ENCODE peak calls at places on chromosomes 5 and 9, in ten cellular contexts. One of them, this sample, is unnamed.

GRCh38 chr5:179605026-179605833 is 18.2 kb downstream of the HNRNPH1 start:
- DNase-seq in left ventricle myocardium inferior: no peak
- DNase-seq in tibial nerve: no peak
- DNase-seq in GM23338: no peak
- DNase-seq in activated T-cell treated with anti-CD3 and anti-CD28 coated beads, Interleukin-2, amount 50 U/mL, for 1 hour: no peak
- DNase-seq in upper lobe of right lung: peak
- DNase-seq in small intestine: no peak
- DNase-seq in RPMI7951: no peak
- DNase-seq in T-helper 9 cell: no peak
- DNase-seq in stimulated activated CD4-positive, alpha-beta T cell treated with anti-CD3 and anti-CD28 coated beads, Interleukin-15, amount 100 ng/mL, for 1 hour: no peak
- DNase-seq in this sample: no peak

GRCh38 chr9:81776834-81777233 is 87.5 kb upstream of the TLE1 start:
- DNase-seq in left ventricle myocardium inferior: no peak
- DNase-seq in tibial nerve: no peak
- DNase-seq in GM23338: no peak
- DNase-seq in activated T-cell treated with anti-CD3 and anti-CD28 coated beads, Interleukin-2, amount 50 U/mL, for 1 hour: no peak
- DNase-seq in upper lobe of right lung: no peak
- DNase-seq in small intestine: no peak
- DNase-seq in RPMI7951: no peak
- DNase-seq in T-helper 9 cell: no peak
- DNase-seq in stimulated activated CD4-positive, alpha-beta T cell treated with anti-CD3 and anti-CD28 coated beads, Interleukin-15, amount 100 ng/mL, for 1 hour: no peak
- DNase-seq in this sample: no peak

GRCh38 chr9:3578786-3579185 is 53.0 kb upstream of the RFX3 start:
- DNase-seq in left ventricle myocardium inferior: no peak
- DNase-seq in tibial nerve: no peak
- DNase-seq in GM23338: no peak
- DNase-seq in activated T-cell treated with anti-CD3 and anti-CD28 coated beads, Interleukin-2, amount 50 U/mL, for 1 hour: no peak
- DNase-seq in upper lobe of right lung: no peak
- DNase-seq in small intestine: no peak
- DNase-seq in RPMI7951: peak
- DNase-seq in T-helper 9 cell: no peak
- DNase-seq in stimulated activated CD4-positive, alpha-beta T cell treated with anti-CD3 and anti-CD28 coated beads, Interleukin-15, amount 100 ng/mL, for 1 hour: no peak
- DNase-seq in this sample: no peak

GRCh38 chr9:79256691-79257213 is 315.0 kb upstream of the TLE4 start:
- DNase-seq in left ventricle myocardium inferior: no peak
- DNase-seq in tibial nerve: no peak
- DNase-seq in GM23338: peak
- DNase-seq in activated T-cell treated with anti-CD3 and anti-CD28 coated beads, Interleukin-2, amount 50 U/mL, for 1 hour: no peak
- DNase-seq in upper lobe of right lung: no peak
- DNase-seq in small intestine: no peak
- DNase-seq in RPMI7951: peak
- DNase-seq in T-helper 9 cell: no peak
- DNase-seq in stimulated activated CD4-positive, alpha-beta T cell treated with anti-CD3 and anti-CD28 coated beads, Interleukin-15, amount 100 ng/mL, for 1 hour: no peak
- DNase-seq in this sample: no peak

GRCh38 chr5:80711938-80712337 is 57.2 kb upstream of the DHFR start:
- DNase-seq in left ventricle myocardium inferior: no peak
- DNase-seq in tibial nerve: no peak
- DNase-seq in GM23338: peak
- DNase-seq in activated T-cell treated with anti-CD3 and anti-CD28 coated beads, Interleukin-2, amount 50 U/mL, for 1 hour: no peak
- DNase-seq in upper lobe of right lung: no peak
- DNase-seq in small intestine: peak
- DNase-seq in RPMI7951: peak
- DNase-seq in T-helper 9 cell: no peak
- DNase-seq in stimulated activated CD4-positive, alpha-beta T cell treated with anti-CD3 and anti-CD28 coated beads, Interleukin-15, amount 100 ng/mL, for 1 hour: no peak
- DNase-seq in this sample: no peak

GRCh38 chr9:28073278-28073677 is 500.0 kb upstream of the C9orf72 start:
- DNase-seq in left ventricle myocardium inferior: no peak
- DNase-seq in tibial nerve: peak
- DNase-seq in GM23338: peak
- DNase-seq in activated T-cell treated with anti-CD3 and anti-CD28 coated beads, Interleukin-2, amount 50 U/mL, for 1 hour: no peak
- DNase-seq in upper lobe of right lung: no peak
- DNase-seq in small intestine: peak
- DNase-seq in RPMI7951: no peak
- DNase-seq in T-helper 9 cell: no peak
- DNase-seq in stimulated activated CD4-positive, alpha-beta T cell treated with anti-CD3 and anti-CD28 coated beads, Interleukin-15, amount 100 ng/mL, for 1 hour: no peak
- DNase-seq in this sample: no peak

GRCh38 chr9:29212590-29213373 is 1639.5 kb upstream of the C9orf72 start:
- DNase-seq in left ventricle myocardium inferior: no peak
- DNase-seq in tibial nerve: no peak
- DNase-seq in GM23338: peak
- DNase-seq in activated T-cell treated with anti-CD3 and anti-CD28 coated beads, Interleukin-2, amount 50 U/mL, for 1 hour: no peak
- DNase-seq in upper lobe of right lung: peak
- DNase-seq in small intestine: no peak
- DNase-seq in RPMI7951: no peak
- DNase-seq in T-helper 9 cell: no peak
- DNase-seq in stimulated activated CD4-positive, alpha-beta T cell treated with anti-CD3 and anti-CD28 coated beads, Interleukin-15, amount 100 ng/mL, for 1 hour: no peak
- DNase-seq in this sample: peak

GRCh38 chr5:143400541-143401252 is 2.8 kb downstream of the NR3C1 start:
- DNase-seq in left ventricle myocardium inferior: no peak
- DNase-seq in tibial nerve: peak
- DNase-seq in GM23338: no peak
- DNase-seq in activated T-cell treated with anti-CD3 and anti-CD28 coated beads, Interleukin-2, amount 50 U/mL, for 1 hour: no peak
- DNase-seq in upper lobe of right lung: no peak
- DNase-seq in small intestine: no peak
- DNase-seq in RPMI7951: peak
- DNase-seq in T-helper 9 cell: no peak
- DNase-seq in stimulated activated CD4-positive, alpha-beta T cell treated with anti-CD3 and anti-CD28 coated beads, Interleukin-15, amount 100 ng/mL, for 1 hour: no peak
- DNase-seq in this sample: no peak

GRCh38 chr9:33517373-33517772 is 6.7 kb upstream of the ANKRD18B start:
- DNase-seq in left ventricle myocardium inferior: no peak
- DNase-seq in tibial nerve: no peak
- DNase-seq in GM23338: peak
- DNase-seq in activated T-cell treated with anti-CD3 and anti-CD28 coated beads, Interleukin-2, amount 50 U/mL, for 1 hour: no peak
- DNase-seq in upper lobe of right lung: no peak
- DNase-seq in small intestine: peak
- DNase-seq in RPMI7951: peak
- DNase-seq in T-helper 9 cell: no peak
- DNase-seq in stimulated activated CD4-positive, alpha-beta T cell treated with anti-CD3 and anti-CD28 coated beads, Interleukin-15, amount 100 ng/mL, for 1 hour: no peak
- DNase-seq in this sample: no peak

GRCh38 chr9:8652282-8652681 is 852.7 kb upstream of the DMAC1 start:
- DNase-seq in left ventricle myocardium inferior: no peak
- DNase-seq in tibial nerve: no peak
- DNase-seq in GM23338: no peak
- DNase-seq in activated T-cell treated with anti-CD3 and anti-CD28 coated beads, Interleukin-2, amount 50 U/mL, for 1 hour: no peak
- DNase-seq in upper lobe of right lung: no peak
- DNase-seq in small intestine: no peak
- DNase-seq in RPMI7951: no peak
- DNase-seq in T-helper 9 cell: no peak
- DNase-seq in stimulated activated CD4-positive, alpha-beta T cell treated with anti-CD3 and anti-CD28 coated beads, Interleukin-15, amount 100 ng/mL, for 1 hour: no peak
- DNase-seq in this sample: no peak

GRCh38 chr9:130327781-130328348 is 62.3 kb downstream of the HMCN2 start:
- DNase-seq in left ventricle myocardium inferior: peak
- DNase-seq in tibial nerve: peak
- DNase-seq in GM23338: no peak
- DNase-seq in activated T-cell treated with anti-CD3 and anti-CD28 coated beads, Interleukin-2, amount 50 U/mL, for 1 hour: no peak
- DNase-seq in upper lobe of right lung: peak
- DNase-seq in small intestine: no peak
- DNase-seq in RPMI7951: peak
- DNase-seq in T-helper 9 cell: no peak
- DNase-seq in stimulated activated CD4-positive, alpha-beta T cell treated with anti-CD3 and anti-CD28 coated beads, Interleukin-15, amount 100 ng/mL, for 1 hour: no peak
- DNase-seq in this sample: peak

GRCh38 chr9:27368317-27368985 is 71.5 kb upstream of the EQTN start:
- DNase-seq in left ventricle myocardium inferior: peak
- DNase-seq in tibial nerve: peak
- DNase-seq in GM23338: no peak
- DNase-seq in activated T-cell treated with anti-CD3 and anti-CD28 coated beads, Interleukin-2, amount 50 U/mL, for 1 hour: no peak
- DNase-seq in upper lobe of right lung: no peak
- DNase-seq in small intestine: peak
- DNase-seq in RPMI7951: no peak
- DNase-seq in T-helper 9 cell: no peak
- DNase-seq in stimulated activated CD4-positive, alpha-beta T cell treated with anti-CD3 and anti-CD28 coated beads, Interleukin-15, amount 100 ng/mL, for 1 hour: no peak
- DNase-seq in this sample: no peak

GRCh38 chr5:105877592-105877991 is 1793.1 kb downstream of the EFNA5 start:
- DNase-seq in left ventricle myocardium inferior: no peak
- DNase-seq in tibial nerve: no peak
- DNase-seq in GM23338: peak
- DNase-seq in activated T-cell treated with anti-CD3 and anti-CD28 coated beads, Interleukin-2, amount 50 U/mL, for 1 hour: no peak
- DNase-seq in upper lobe of right lung: no peak
- DNase-seq in small intestine: no peak
- DNase-seq in RPMI7951: no peak
- DNase-seq in T-helper 9 cell: no peak
- DNase-seq in stimulated activated CD4-positive, alpha-beta T cell treated with anti-CD3 and anti-CD28 coated beads, Interleukin-15, amount 100 ng/mL, for 1 hour: no peak
- DNase-seq in this sample: no peak

GRCh38 chr9:129270903-129271431 is 92.9 kb upstream of the IER5L start:
- DNase-seq in left ventricle myocardium inferior: peak
- DNase-seq in tibial nerve: no peak
- DNase-seq in GM23338: no peak
- DNase-seq in activated T-cell treated with anti-CD3 and anti-CD28 coated beads, Interleukin-2, amount 50 U/mL, for 1 hour: no peak
- DNase-seq in upper lobe of right lung: peak
- DNase-seq in small intestine: no peak
- DNase-seq in RPMI7951: peak
- DNase-seq in T-helper 9 cell: no peak
- DNase-seq in stimulated activated CD4-positive, alpha-beta T cell treated with anti-CD3 and anti-CD28 coated beads, Interleukin-15, amount 100 ng/mL, for 1 hour: no peak
- DNase-seq in this sample: peak

GRCh38 chr5:109455598-109456096 is 45.9 kb upstream of the PJA2 start:
- DNase-seq in left ventricle myocardium inferior: no peak
- DNase-seq in tibial nerve: peak
- DNase-seq in GM23338: no peak
- DNase-seq in activated T-cell treated with anti-CD3 and anti-CD28 coated beads, Interleukin-2, amount 50 U/mL, for 1 hour: no peak
- DNase-seq in upper lobe of right lung: no peak
- DNase-seq in small intestine: no peak
- DNase-seq in RPMI7951: peak
- DNase-seq in T-helper 9 cell: no peak
- DNase-seq in stimulated activated CD4-positive, alpha-beta T cell treated with anti-CD3 and anti-CD28 coated beads, Interleukin-15, amount 100 ng/mL, for 1 hour: no peak
- DNase-seq in this sample: no peak

GRCh38 chr5:107501965-107502691 is 168.6 kb downstream of the EFNA5 start:
- DNase-seq in left ventricle myocardium inferior: no peak
- DNase-seq in tibial nerve: no peak
- DNase-seq in GM23338: no peak
- DNase-seq in activated T-cell treated with anti-CD3 and anti-CD28 coated beads, Interleukin-2, amount 50 U/mL, for 1 hour: no peak
- DNase-seq in upper lobe of right lung: no peak
- DNase-seq in small intestine: no peak
- DNase-seq in RPMI7951: peak
- DNase-seq in T-helper 9 cell: no peak
- DNase-seq in stimulated activated CD4-positive, alpha-beta T cell treated with anti-CD3 and anti-CD28 coated beads, Interleukin-15, amount 100 ng/mL, for 1 hour: no peak
- DNase-seq in this sample: no peak

GRCh38 chr9:133005221-133005760 is 25.5 kb upstream of the GTF3C5 start:
- DNase-seq in left ventricle myocardium inferior: no peak
- DNase-seq in tibial nerve: no peak
- DNase-seq in GM23338: no peak
- DNase-seq in activated T-cell treated with anti-CD3 and anti-CD28 coated beads, Interleukin-2, amount 50 U/mL, for 1 hour: no peak
- DNase-seq in upper lobe of right lung: no peak
- DNase-seq in small intestine: no peak
- DNase-seq in RPMI7951: no peak
- DNase-seq in T-helper 9 cell: no peak
- DNase-seq in stimulated activated CD4-positive, alpha-beta T cell treated with anti-CD3 and anti-CD28 coated beads, Interleukin-15, amount 100 ng/mL, for 1 hour: no peak
- DNase-seq in this sample: no peak

GRCh38 chr5:57845025-57845424 is 362.4 kb upstream of the ACTBL2 start:
- DNase-seq in left ventricle myocardium inferior: no peak
- DNase-seq in tibial nerve: no peak
- DNase-seq in GM23338: no peak
- DNase-seq in activated T-cell treated with anti-CD3 and anti-CD28 coated beads, Interleukin-2, amount 50 U/mL, for 1 hour: no peak
- DNase-seq in upper lobe of right lung: no peak
- DNase-seq in small intestine: no peak
- DNase-seq in RPMI7951: no peak
- DNase-seq in T-helper 9 cell: no peak
- DNase-seq in stimulated activated CD4-positive, alpha-beta T cell treated with anti-CD3 and anti-CD28 coated beads, Interleukin-15, amount 100 ng/mL, for 1 hour: no peak
- DNase-seq in this sample: no peak

GRCh38 chr5:77778881-77779438 is 2.8 kb upstream of the TBCA start:
- DNase-seq in left ventricle myocardium inferior: no peak
- DNase-seq in tibial nerve: no peak
- DNase-seq in GM23338: no peak
- DNase-seq in activated T-cell treated with anti-CD3 and anti-CD28 coated beads, Interleukin-2, amount 50 U/mL, for 1 hour: no peak
- DNase-seq in upper lobe of right lung: no peak
- DNase-seq in small intestine: no peak
- DNase-seq in RPMI7951: no peak
- DNase-seq in T-helper 9 cell: no peak
- DNase-seq in stimulated activated CD4-positive, alpha-beta T cell treated with anti-CD3 and anti-CD28 coated beads, Interleukin-15, amount 100 ng/mL, for 1 hour: no peak
- DNase-seq in this sample: no peak

GRCh38 chr5:14685757-14686156 is 21.2 kb downstream of the OTULIN start:
- DNase-seq in left ventricle myocardium inferior: no peak
- DNase-seq in tibial nerve: peak
- DNase-seq in GM23338: peak
- DNase-seq in activated T-cell treated with anti-CD3 and anti-CD28 coated beads, Interleukin-2, amount 50 U/mL, for 1 hour: peak
- DNase-seq in upper lobe of right lung: no peak
- DNase-seq in small intestine: peak
- DNase-seq in RPMI7951: peak
- DNase-seq in T-helper 9 cell: no peak
- DNase-seq in stimulated activated CD4-positive, alpha-beta T cell treated with anti-CD3 and anti-CD28 coated beads, Interleukin-15, amount 100 ng/mL, for 1 hour: no peak
- DNase-seq in this sample: no peak

GRCh38 chr9:99237356-99237755 is 15.3 kb downstream of the SEC61B start:
- DNase-seq in left ventricle myocardium inferior: no peak
- DNase-seq in tibial nerve: no peak
- DNase-seq in GM23338: no peak
- DNase-seq in activated T-cell treated with anti-CD3 and anti-CD28 coated beads, Interleukin-2, amount 50 U/mL, for 1 hour: no peak
- DNase-seq in upper lobe of right lung: no peak
- DNase-seq in small intestine: no peak
- DNase-seq in RPMI7951: no peak
- DNase-seq in T-helper 9 cell: no peak
- DNase-seq in stimulated activated CD4-positive, alpha-beta T cell treated with anti-CD3 and anti-CD28 coated beads, Interleukin-15, amount 100 ng/mL, for 1 hour: no peak
- DNase-seq in this sample: no peak

GRCh38 chr9:107465467-107466451 is 23.8 kb downstream of the KLF4 start:
- DNase-seq in left ventricle myocardium inferior: peak
- DNase-seq in tibial nerve: peak
- DNase-seq in GM23338: peak
- DNase-seq in activated T-cell treated with anti-CD3 and anti-CD28 coated beads, Interleukin-2, amount 50 U/mL, for 1 hour: peak
- DNase-seq in upper lobe of right lung: peak
- DNase-seq in small intestine: peak
- DNase-seq in RPMI7951: peak
- DNase-seq in T-helper 9 cell: no peak
- DNase-seq in stimulated activated CD4-positive, alpha-beta T cell treated with anti-CD3 and anti-CD28 coated beads, Interleukin-15, amount 100 ng/mL, for 1 hour: no peak
- DNase-seq in this sample: peak

GRCh38 chr9:81145331-81145963 is 543.9 kb downstream of the TLE1 start:
- DNase-seq in left ventricle myocardium inferior: no peak
- DNase-seq in tibial nerve: no peak
- DNase-seq in GM23338: no peak
- DNase-seq in activated T-cell treated with anti-CD3 and anti-CD28 coated beads, Interleukin-2, amount 50 U/mL, for 1 hour: no peak
- DNase-seq in upper lobe of right lung: no peak
- DNase-seq in small intestine: no peak
- DNase-seq in RPMI7951: no peak
- DNase-seq in T-helper 9 cell: no peak
- DNase-seq in stimulated activated CD4-positive, alpha-beta T cell treated with anti-CD3 and anti-CD28 coated beads, Interleukin-15, amount 100 ng/mL, for 1 hour: no peak
- DNase-seq in this sample: no peak

GRCh38 chr5:15927710-15928380 is 251.7 kb downstream of the MARCHF11 start:
- DNase-seq in left ventricle myocardium inferior: no peak
- DNase-seq in tibial nerve: no peak
- DNase-seq in GM23338: no peak
- DNase-seq in activated T-cell treated with anti-CD3 and anti-CD28 coated beads, Interleukin-2, amount 50 U/mL, for 1 hour: no peak
- DNase-seq in upper lobe of right lung: no peak
- DNase-seq in small intestine: no peak
- DNase-seq in RPMI7951: no peak
- DNase-seq in T-helper 9 cell: no peak
- DNase-seq in stimulated activated CD4-positive, alpha-beta T cell treated with anti-CD3 and anti-CD28 coated beads, Interleukin-15, amount 100 ng/mL, for 1 hour: no peak
- DNase-seq in this sample: no peak

This sample was measured in Peyer's patch.